ENCODE peak calls at places on chromosomes 13 and 19, in eight cellular contexts. D, X, S, T, F, P, G and J are unnamed samples.

GRCh38 chr13:97471721-97472120 is 37.8 kb downstream of the RAP2A start:
- DNase-seq in D (no peak), X (no peak), S (no peak), T (no peak), F (no peak), P (no peak), G (no peak), J (no peak)

GRCh38 chr19:2511570-2511969 is 35.6 kb downstream of the GADD45B start:
- DNase-seq in D (no peak), X (no peak), S (no peak), T (no peak), F (no peak), P (no peak), G (no peak), J (no peak)

GRCh38 chr19:39497850-39498261 is 891 bp upstream of the DLL3 start:
- DNase-seq in D (peak; percentile 37), X (no peak), S (peak; percentile 64), T (no peak), F (peak; percentile 96), P (no peak), G (no peak), J (peak; percentile 97)

GRCh38 chr13:30148171-30148754 is 159.1 kb downstream of the KATNAL1 start:
- DNase-seq in D (no peak), X (no peak), S (no peak), T (no peak), F (no peak), P (peak; percentile 90), G (no peak), J (no peak)

GRCh38 chr13:63201493-63201892 is 1785.8 kb upstream of the PCDH20 start:
- DNase-seq in D (no peak), X (no peak), S (no peak), T (no peak), F (no peak), P (no peak), G (no peak), J (no peak)

GRCh38 chr13:113001251-113002140 is 32.5 kb downstream of the MCF2L start:
- DNase-seq in D (peak; percentile 38), X (no peak), S (no peak), T (no peak), F (peak; percentile 43), P (no peak), G (no peak), J (peak; percentile 92)

GRCh38 chr13:79710376-79710775 is 229.4 kb downstream of the NDFIP2 start:
- DNase-seq in D (no peak), X (no peak), S (no peak), T (no peak), F (no peak), P (no peak), G (no peak), J (no peak)

GRCh38 chr19:7857727-7858701 is 16.2 kb downstream of the PRR36 start:
- DNase-seq in D (no peak), X (no peak), S (no peak), T (no peak), F (no peak), P (no peak), G (no peak), J (no peak)

GRCh38 chr19:34094960-34095359 is 77.3 kb upstream of the LSM14A start:
- DNase-seq in D (no peak), X (no peak), S (no peak), T (no peak), F (no peak), P (no peak), G (no peak), J (no peak)

GRCh38 chr13:90732049-90732448 is 615.4 kb upstream of the MIR17HG start:
- DNase-seq in D (no peak), X (no peak), S (peak; percentile 4), T (no peak), F (no peak), P (no peak), G (no peak), J (no peak)

GRCh38 chr19:51802775-51803174 is 7.8 kb downstream of the FPR3 start:
- DNase-seq in D (no peak), X (no peak), S (no peak), T (no peak), F (no peak), P (no peak), G (no peak), J (no peak)

GRCh38 chr13:75675421-75675820 is 39.3 kb downstream of the LMO7 start:
- DNase-seq in D (no peak), X (no peak), S (no peak), T (no peak), F (no peak), P (no peak), G (no peak), J (no peak)